ENCODE peak calls at places on chromosomes 5 and 9, in four cellular contexts. W, P, E and X are unnamed samples.

GRCh38 chr5:11905209-11905608 is 963 bp upstream of the CTNND2 start:
- DNase-seq in W (no peak), E (no peak), P (no peak), X (no peak)

GRCh38 chr9:78962186-78962585 is 609.6 kb upstream of the TLE4 start:
- DNase-seq in P (no peak), E (no peak), W (no peak), X (no peak)

GRCh38 chr5:124871299-124871698 is 124.9 kb upstream of the ZNF608 start:
- DNase-seq in P (no peak), E (no peak), W (no peak), X (no peak)

GRCh38 chr5:10762178-10762775 is 1.2 kb upstream of the DAP start:
- DNase-seq in E (no peak), P (peak), W (no peak), X (no peak)

GRCh38 chr5:172504736-172505402 is 50.5 kb upstream of the SH3PXD2B start:
- DNase-seq in W (no peak), P (no peak), E (peak), X (no peak)

GRCh38 chr9:81416476-81417298 is 272.7 kb downstream of the TLE1 start:
- DNase-seq in P (no peak), W (no peak), E (no peak), X (no peak)

GRCh38 chr5:88890070-88890781 is 7.2 kb upstream of the MEF2C start:
- DNase-seq in W (no peak), P (no peak), E (no peak), X (no peak)

GRCh38 chr5:146051678-146052077 is 53.7 kb downstream of the PLAC8L1 start:
- DNase-seq in P (no peak), E (no peak), W (no peak), X (peak)

GRCh38 chr5:126918624-126918957 is 111.8 kb downstream of the MARCHF3 start:
- DNase-seq in E (no peak), W (no peak), P (no peak), X (no peak)

GRCh38 chr9:74777136-74777879 is 110.4 kb downstream of the TRPM6 start:
- DNase-seq in E (no peak), P (peak), W (peak), X (peak)

GRCh38 chr9:129702563-129702962 is 37.1 kb downstream of the PRRX2 start:
- DNase-seq in P (peak), W (no peak), E (no peak), X (no peak)

GRCh38 chr9:136348691-136349090 is 14.9 kb downstream of the DNLZ start:
- DNase-seq in E (no peak), W (no peak), P (no peak), X (no peak)

GRCh38 chr5:59061377-59061776 is 478.5 kb downstream of the RAB3C start:
- DNase-seq in E (no peak), P (no peak), W (no peak), X (peak)

GRCh38 chr9:117783828-117784227 is 79.6 kb downstream of the TLR4 start:
- DNase-seq in W (no peak), P (peak), E (no peak), X (no peak)

GRCh38 chr9:127169507-127169883 is 47.1 kb upstream of the ANGPTL2 start:
- DNase-seq in W (no peak), E (no peak), P (no peak), X (no peak)

GRCh38 chr9:26228273-26228672 is 550.0 kb upstream of the TUSC1 start:
- DNase-seq in E (no peak), W (no peak), P (no peak), X (no peak)

GRCh38 chr5:151037561-151038291 is 17.3 kb downstream of the GPX3 start:
- DNase-seq in P (no peak), E (no peak), W (no peak), X (no peak)

GRCh38 chr5:149464796-149465489 is 85.9 kb upstream of the IL17B start:
- DNase-seq in W (no peak), E (no peak), P (peak), X (no peak)

GRCh38 chr5:79181419-79182022 is 54.4 kb upstream of the JMY start:
- DNase-seq in E (no peak), P (no peak), W (no peak), X (no peak)

GRCh38 chr9:113906411-113907110 is 30.5 kb downstream of the ZNF618 start:
- DNase-seq in W (no peak), E (no peak), P (no peak), X (no peak)

GRCh38 chr9:121640076-121640475 is 11.4 kb upstream of the DAB2IP start:
- DNase-seq in E (no peak), P (peak), W (peak), X (no peak)

GRCh38 chr5:135492319-135492626 is 40.1 kb upstream of the TIFAB start:
- DNase-seq in P (no peak), E (peak), W (no peak), X (no peak)

GRCh38 chr9:109329274-109330258 is 8.7 kb upstream of the EPB41L4B start:
- DNase-seq in W (no peak), P (peak), E (peak), X (no peak)

GRCh38 chr5:66807743-66808142 is 211.6 kb downstream of the MAST4 start:
- DNase-seq in P (no peak), W (peak), E (no peak), X (peak)

GRCh38 chr9:20620658-20621552 is 1.4 kb downstream of the MLLT3 start:
- DNase-seq in P (peak), E (no peak), W (peak), X (peak)

GRCh38 chr9:130518943-130519772 is 60.2 kb upstream of the FUBP3 start:
- DNase-seq in W (no peak), P (no peak), E (no peak), X (no peak)

GRCh38 chr5:160097981-160098380 is 21.3 kb downstream of the PWWP2A start:
- DNase-seq in E (no peak), W (no peak), P (no peak), X (no peak)

GRCh38 chr5:80662108-80662507 is 7.3 kb upstream of the DHFR start:
- DNase-seq in W (no peak), E (no peak), P (no peak), X (peak)